ENCODE peak calls at places on chromosomes 4 and X, in ten cellular contexts. Q is Panc1, H is suprapubic skin, L is A549, I is GM12878, U is HL-60, K is neural progenitor cell, A is GM23338, P is fibroblast of the aortic adventitia, Y is right lobe of liver. F is an unnamed sample.

GRCh38 chrX:153708415-153708814 is 15.8 kb downstream of the BCAP31 start:
- DNase-seq in Q (no peak), H (peak), L (peak), I (no peak), U (peak), K (peak), A (peak), P (peak), Y (no peak), F (peak)

GRCh38 chr4:25925486-25926201 is 11.6 kb downstream of the SMIM20 start:
- DNase-seq in Q (no peak), H (no peak), L (peak), I (no peak), U (peak), K (peak), A (peak), P (peak), Y (no peak), F (peak)

GRCh38 chr4:115353370-115353769 is 239.9 kb upstream of the NDST4 start:
- DNase-seq in Q (no peak), H (no peak), L (no peak), I (no peak), U (no peak), K (no peak), A (no peak), P (no peak), Y (no peak), F (no peak)

GRCh38 chr4:120733968-120734367 is 188.6 kb downstream of the PRDM5 start:
- DNase-seq in Q (no peak), H (no peak), L (no peak), I (no peak), U (no peak), K (no peak), A (no peak), P (no peak), Y (no peak), F (no peak)

GRCh38 chrX:142576615-142577014 is 371.5 kb upstream of the MAGEC2 start:
- DNase-seq in Q (no peak), H (no peak), L (no peak), I (no peak), U (no peak), K (no peak), A (no peak), P (no peak), Y (peak), F (no peak)

GRCh38 chrX:123859409-123859827 is 435 bp upstream of the XIAP start:
- DNase-seq in Q (no peak), H (no peak), L (no peak), I (peak), U (no peak), K (no peak), A (peak), P (no peak), Y (peak), F (no peak)

GRCh38 chrX:16743604-16744325 is 24.4 kb downstream of the SYAP1 start:
- DNase-seq in Q (no peak), H (no peak), L (peak), I (no peak), U (no peak), K (no peak), A (no peak), P (peak), Y (peak), F (peak)

GRCh38 chr4:76850010-76850441 is 47.9 kb downstream of the SOWAHB start:
- DNase-seq in Q (no peak), H (no peak), L (peak), I (no peak), U (no peak), K (no peak), A (no peak), P (peak), Y (no peak), F (peak)

GRCh38 chrX:41589634-41590270 is 99.0 kb upstream of the GPR34 start:
- DNase-seq in Q (no peak), H (no peak), L (peak), I (no peak), U (no peak), K (no peak), A (no peak), P (peak), Y (no peak), F (peak)

GRCh38 chr4:86019906-86020305 is 339.9 kb downstream of the MAPK10 start:
- DNase-seq in Q (no peak), H (no peak), L (no peak), I (no peak), U (no peak), K (no peak), A (no peak), P (no peak), Y (no peak), F (peak)

GRCh38 chr4:173403051-173403450 is 4.1 kb upstream of the SCRG1 start:
- DNase-seq in Q (no peak), H (no peak), L (peak), I (no peak), U (no peak), K (no peak), A (no peak), P (peak), Y (no peak), F (no peak)

GRCh38 chr4:22483551-22483981 is 32.3 kb downstream of the ADGRA3 start:
- DNase-seq in Q (no peak), H (no peak), L (no peak), I (peak), U (peak), K (no peak), A (no peak), P (peak), Y (no peak), F (peak)

GRCh38 chr4:70874268-70875156 is 27.7 kb upstream of the MOB1B start:
- DNase-seq in Q (no peak), H (no peak), L (no peak), I (peak), U (no peak), K (no peak), A (no peak), P (no peak), Y (no peak), F (no peak)

GRCh38 chrX:150934453-150934852 is 36.0 kb upstream of the CD99L2 start:
- DNase-seq in Q (no peak), H (no peak), L (peak), I (no peak), U (no peak), K (peak), A (peak), P (peak), Y (no peak), F (peak)

GRCh38 chrX:580020-580419 is 50.6 kb upstream of the SHOX start:
- DNase-seq in Q (no peak), H (no peak), L (peak), I (no peak), U (no peak), K (no peak), A (no peak), P (no peak), Y (no peak), F (peak)

GRCh38 chr4:182141046-182141445 is 102.2 kb upstream of the TENM3 start:
- DNase-seq in Q (no peak), H (no peak), L (no peak), I (no peak), U (no peak), K (peak), A (peak), P (no peak), Y (no peak), F (no peak)

GRCh38 chrX:111372065-111372464 is 39.9 kb downstream of the DCX start:
- DNase-seq in Q (no peak), H (no peak), L (no peak), I (no peak), U (no peak), K (peak), A (no peak), P (no peak), Y (no peak), F (no peak)

GRCh38 chr4:181909368-181909767 is 333.8 kb upstream of the TENM3 start:
- DNase-seq in Q (no peak), H (no peak), L (no peak), I (no peak), U (no peak), K (no peak), A (no peak), P (peak), Y (no peak), F (peak)

GRCh38 chrX:136652822-136653723 is 5.1 kb downstream of the CD40LG start:
- DNase-seq in Q (no peak), H (no peak), L (no peak), I (no peak), U (no peak), K (no peak), A (no peak), P (peak), Y (no peak), F (peak)

GRCh38 chrX:103782640-103783039 is 6.0 kb downstream of the PLP1 start:
- DNase-seq in Q (no peak), H (no peak), L (no peak), I (no peak), U (no peak), K (peak), A (no peak), P (no peak), Y (no peak), F (no peak)

GRCh38 chr4:187184513-187184912 is 460.9 kb upstream of the FAT1 start:
- DNase-seq in Q (no peak), H (no peak), L (no peak), I (no peak), U (no peak), K (peak), A (no peak), P (no peak), Y (no peak), F (no peak)

GRCh38 chr4:153023692-153024394 is 87.7 kb downstream of the FHDC1 start:
- DNase-seq in Q (no peak), H (no peak), L (no peak), I (no peak), U (peak), K (no peak), A (no peak), P (no peak), Y (no peak), F (no peak)

GRCh38 chr4:83125738-83126141 is 11.2 kb upstream of the PLAC8 start:
- DNase-seq in Q (no peak), H (no peak), L (no peak), I (no peak), U (peak), K (no peak), A (no peak), P (no peak), Y (no peak), F (no peak)

DNA sequence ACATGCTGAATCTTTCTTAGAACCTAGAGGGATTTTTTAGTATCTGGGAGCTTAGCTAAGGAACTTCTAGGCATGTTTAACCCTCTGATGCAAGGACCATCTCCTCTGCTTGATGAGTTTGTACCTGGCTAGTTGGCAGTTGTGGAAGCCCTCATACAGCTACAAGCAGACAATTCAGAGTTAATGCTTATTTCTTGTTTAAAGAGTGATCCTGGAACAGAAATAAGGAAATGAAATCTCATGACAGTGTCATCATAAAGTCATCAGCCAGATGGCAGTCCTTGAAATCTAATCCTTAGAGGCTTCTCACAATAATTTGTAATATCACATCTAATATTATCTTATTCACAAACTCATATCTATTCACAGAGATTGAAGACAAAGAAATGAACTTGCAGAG is 581.6 kb upstream of the FTHL17 start:
- DNase-seq in Q (no peak), H (no peak), L (no peak), I (no peak), U (no peak), K (no peak), A (no peak), P (no peak), Y (no peak), F (no peak)
- H3K4me3 ChIP-seq in Q (no peak), H (no peak), L (no peak), I (no peak), U (no peak), K (no peak), A (no peak), P (no peak), Y (no peak), F (no peak)

DNA sequence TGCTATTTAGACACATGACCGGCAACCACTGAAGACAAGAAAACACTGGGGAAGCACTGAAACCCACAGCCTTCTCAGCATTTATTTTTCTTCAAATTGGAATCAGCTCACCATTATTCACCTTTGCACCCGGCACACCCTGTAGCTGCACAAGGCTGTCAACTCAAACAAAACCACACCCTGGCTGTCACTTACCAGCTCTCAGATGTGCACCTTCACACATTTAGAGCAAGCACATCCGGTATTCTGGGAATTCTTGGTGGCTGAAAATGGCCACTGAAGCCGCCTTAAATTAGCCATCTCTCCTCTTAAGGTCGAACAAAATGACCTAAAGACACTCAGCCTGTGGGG is 5.9 kb downstream of the ZFYVE28 start:
- DNase-seq in Q (no peak), H (no peak), L (peak), I (no peak), U (peak), K (no peak), A (no peak), P (no peak), Y (no peak), F (no peak)
- H3K4me3 ChIP-seq in Q (peak), H (peak), L (peak), I (peak), U (peak), K (peak), A (peak), P (peak), Y (no peak), F (peak)

DNA sequence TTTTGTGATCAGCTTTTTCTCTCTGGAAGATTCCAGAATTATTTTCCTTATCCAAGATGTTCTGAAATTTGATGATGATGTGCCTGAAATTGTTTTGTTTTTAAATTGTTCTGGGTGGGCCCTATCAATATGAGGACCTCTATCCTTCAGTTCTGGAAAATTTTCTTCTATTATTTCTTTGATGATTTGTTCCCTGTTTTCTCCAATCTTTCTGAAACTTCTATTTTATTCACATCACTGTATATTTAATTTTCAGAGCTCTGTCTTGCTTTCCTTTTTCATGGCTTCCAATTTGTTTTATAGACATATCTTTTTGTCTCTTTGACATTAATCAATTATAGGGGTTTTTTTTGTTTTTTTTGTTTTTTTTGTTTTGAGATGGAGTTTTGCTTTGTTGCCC is 12.2 kb upstream of the FNIP2 start:
- DNase-seq in Q (no peak), H (no peak), L (no peak), I (no peak), U (no peak), K (no peak), A (no peak), P (no peak), Y (no peak), F (no peak)
- H3K4me3 ChIP-seq in Q (no peak), H (no peak), L (no peak), I (no peak), U (no peak), K (no peak), A (no peak), P (no peak), Y (no peak), F (no peak)

GRCh38 chr4:163611172-163611571 is 116.7 kb downstream of the TMA16 start:
- DNase-seq in Q (no peak), H (no peak), L (no peak), I (no peak), U (peak), K (no peak), A (no peak), P (no peak), Y (no peak), F (no peak)

GRCh38 chr4:163613375-163613774 is 118.9 kb downstream of the TMA16 start:
- DNase-seq in Q (no peak), H (no peak), L (no peak), I (no peak), U (peak), K (no peak), A (no peak), P (no peak), Y (no peak), F (no peak)

GRCh38 chr4:163611784-163612445 is 117.4 kb downstream of the TMA16 start:
- DNase-seq in Q (no peak), H (no peak), L (no peak), I (no peak), U (no peak), K (no peak), A (no peak), P (no peak), Y (no peak), F (no peak)

GRCh38 chr4:163614866-163615265 is 120.4 kb downstream of the TMA16 start:
- DNase-seq in Q (no peak), H (no peak), L (no peak), I (no peak), U (no peak), K (no peak), A (peak), P (no peak), Y (no peak), F (no peak)

DNA sequence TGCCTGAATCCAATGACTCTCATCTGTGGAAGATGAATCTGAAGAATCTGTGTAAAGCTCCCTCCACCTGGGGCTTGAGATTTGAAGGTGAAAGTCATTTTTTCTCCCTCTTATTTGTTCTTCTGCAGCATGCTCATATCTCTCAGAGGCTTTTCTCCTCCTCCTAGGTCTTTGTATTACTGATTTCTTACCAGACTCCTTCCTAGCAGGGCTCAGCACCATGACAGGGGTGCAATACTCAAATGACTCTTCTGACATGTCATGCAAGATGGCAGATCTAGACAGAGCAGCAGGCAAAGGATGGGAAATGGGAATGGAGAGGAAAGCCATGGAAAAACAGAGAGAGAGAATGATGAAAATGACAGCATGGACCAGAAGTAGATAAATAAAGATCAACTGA is 118.3 kb downstream of the TMA16 start:
- DNase-seq in Q (no peak), H (no peak), L (no peak), I (no peak), U (no peak), K (no peak), A (no peak), P (no peak), Y (no peak), F (no peak)
- H3K4me3 ChIP-seq in Q (no peak), H (peak), L (no peak), I (no peak), U (no peak), K (no peak), A (no peak), P (no peak), Y (peak), F (no peak)

GRCh38 chrX:19344207-19344534 is 444 bp downstream of the PDHA1 start:
- DNase-seq in Q (no peak), H (no peak), L (no peak), I (no peak), U (no peak), K (no peak), A (peak), P (no peak), Y (no peak), F (no peak)

GRCh38 chrX:19343462-19344206 is at the start of gene PDHA1:
- DNase-seq in Q (no peak), H (peak), L (peak), I (peak), U (peak), K (peak), A (peak), P (peak), Y (peak), F (peak)

GRCh38 chrX:19344661-19345060 is 934 bp downstream of the PDHA1 start:
- DNase-seq in Q (no peak), H (no peak), L (no peak), I (no peak), U (no peak), K (no peak), A (no peak), P (no peak), Y (no peak), F (no peak)

GRCh38 chrX:19342331-19342906 is 1.3 kb upstream of the PDHA1 start:
- DNase-seq in Q (no peak), H (no peak), L (no peak), I (no peak), U (peak), K (no peak), A (no peak), P (no peak), Y (no peak), F (peak)

DNA sequence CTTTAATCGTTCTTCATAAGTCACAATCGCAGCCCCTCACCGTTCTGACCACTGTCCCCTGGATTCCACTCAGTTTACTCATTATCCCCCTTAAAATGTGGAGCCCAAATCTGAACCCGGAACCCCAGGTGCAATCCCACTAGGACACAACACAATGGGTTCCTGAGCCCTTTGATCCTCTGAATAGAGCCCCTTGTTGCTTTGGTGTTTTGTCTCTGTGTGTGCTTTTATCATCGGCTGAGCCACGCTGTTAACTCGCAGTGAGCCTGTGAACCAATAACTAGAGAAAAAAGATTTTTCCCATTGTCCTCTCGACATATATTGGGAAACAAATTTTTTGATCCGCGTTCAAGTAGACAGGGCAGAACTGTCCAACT is 654 bp upstream of the PDHA1 start:
- DNase-seq in Q (no peak), H (no peak), L (no peak), I (no peak), U (no peak), K (peak), A (peak), P (no peak), Y (no peak), F (no peak)
- H3K4me3 ChIP-seq in Q (peak), H (peak), L (peak), I (peak), U (peak), K (peak), A (peak), P (peak), Y (peak), F (peak)